ENCODE peak calls at places on chromosomes 5 and 9, in ten cellular contexts. One of them, this sample, is unnamed.

GRCh38 chr9:125655691-125656410 is 51.2 kb downstream of the MAPKAP1 start:
- DNase-seq in adrenal gland: no peak
- DNase-seq in GM06990: no peak
- DNase-seq in BJ: no peak
- DNase-seq in mammary epithelial cell: no peak
- DNase-seq in kidney: no peak
- DNase-seq in GM23338: peak
- DNase-seq in AG09309: no peak
- DNase-seq in dorsolateral prefrontal cortex: no peak
- DNase-seq in tibial nerve: no peak
- DNase-seq in this sample: no peak

GRCh38 chr5:54296386-54296785 is 14.0 kb downstream of the ARL15 start:
- DNase-seq in kidney: no peak
- DNase-seq in tibial nerve: no peak
- DNase-seq in BJ: no peak
- DNase-seq in GM06990: no peak
- DNase-seq in mammary epithelial cell: no peak
- DNase-seq in adrenal gland: no peak
- DNase-seq in AG09309: no peak
- DNase-seq in GM23338: no peak
- DNase-seq in dorsolateral prefrontal cortex: no peak
- DNase-seq in this sample: no peak

GRCh38 chr9:127924736-127925444 is 5.7 kb downstream of the PIP5KL1 start:
- DNase-seq in tibial nerve: no peak
- DNase-seq in adrenal gland: no peak
- DNase-seq in GM23338: no peak
- DNase-seq in GM06990: no peak
- DNase-seq in mammary epithelial cell: no peak
- DNase-seq in kidney: peak
- DNase-seq in BJ: no peak
- DNase-seq in dorsolateral prefrontal cortex: no peak
- DNase-seq in AG09309: no peak
- DNase-seq in this sample: no peak

GRCh38 chr5:120538149-120538548 is 74.0 kb downstream of the PRR16 start:
- DNase-seq in GM23338: no peak
- DNase-seq in mammary epithelial cell: peak
- DNase-seq in AG09309: peak
- DNase-seq in GM06990: no peak
- DNase-seq in adrenal gland: no peak
- DNase-seq in dorsolateral prefrontal cortex: no peak
- DNase-seq in tibial nerve: no peak
- DNase-seq in BJ: no peak
- DNase-seq in kidney: no peak
- DNase-seq in this sample: no peak

GRCh38 chr5:66174338-66174737 is 30.2 kb downstream of the SREK1 start:
- DNase-seq in mammary epithelial cell: no peak
- DNase-seq in AG09309: peak
- DNase-seq in tibial nerve: no peak
- DNase-seq in kidney: no peak
- DNase-seq in dorsolateral prefrontal cortex: no peak
- DNase-seq in adrenal gland: no peak
- DNase-seq in GM23338: peak
- DNase-seq in GM06990: no peak
- DNase-seq in BJ: no peak
- DNase-seq in this sample: no peak

GRCh38 chr5:171617787-171618690 is 167.6 kb upstream of the SMIM23 start:
- DNase-seq in kidney: no peak
- DNase-seq in mammary epithelial cell: no peak
- DNase-seq in GM06990: no peak
- DNase-seq in dorsolateral prefrontal cortex: no peak
- DNase-seq in tibial nerve: no peak
- DNase-seq in BJ: no peak
- DNase-seq in adrenal gland: no peak
- DNase-seq in AG09309: no peak
- DNase-seq in GM23338: no peak
- DNase-seq in this sample: no peak

GRCh38 chr5:179278119-179278518 is 67.1 kb downstream of the ADAMTS2 start:
- DNase-seq in GM23338: peak
- DNase-seq in kidney: peak
- DNase-seq in AG09309: no peak
- DNase-seq in tibial nerve: no peak
- DNase-seq in mammary epithelial cell: no peak
- DNase-seq in dorsolateral prefrontal cortex: no peak
- DNase-seq in adrenal gland: no peak
- DNase-seq in BJ: no peak
- DNase-seq in GM06990: no peak
- DNase-seq in this sample: no peak

GRCh38 chr5:78640622-78641021 is 8.0 kb downstream of the LHFPL2 start:
- DNase-seq in BJ: no peak
- DNase-seq in mammary epithelial cell: peak
- DNase-seq in GM06990: no peak
- DNase-seq in AG09309: no peak
- DNase-seq in tibial nerve: no peak
- DNase-seq in GM23338: no peak
- DNase-seq in kidney: no peak
- DNase-seq in dorsolateral prefrontal cortex: no peak
- DNase-seq in adrenal gland: no peak
- DNase-seq in this sample: no peak

GRCh38 chr5:131417240-131417869 is 153.5 kb downstream of the CDC42SE2 start:
- DNase-seq in kidney: peak
- DNase-seq in tibial nerve: peak
- DNase-seq in GM06990: no peak
- DNase-seq in AG09309: peak
- DNase-seq in GM23338: peak
- DNase-seq in adrenal gland: peak
- DNase-seq in dorsolateral prefrontal cortex: peak
- DNase-seq in BJ: peak
- DNase-seq in mammary epithelial cell: peak
- DNase-seq in this sample: no peak

DNA sequence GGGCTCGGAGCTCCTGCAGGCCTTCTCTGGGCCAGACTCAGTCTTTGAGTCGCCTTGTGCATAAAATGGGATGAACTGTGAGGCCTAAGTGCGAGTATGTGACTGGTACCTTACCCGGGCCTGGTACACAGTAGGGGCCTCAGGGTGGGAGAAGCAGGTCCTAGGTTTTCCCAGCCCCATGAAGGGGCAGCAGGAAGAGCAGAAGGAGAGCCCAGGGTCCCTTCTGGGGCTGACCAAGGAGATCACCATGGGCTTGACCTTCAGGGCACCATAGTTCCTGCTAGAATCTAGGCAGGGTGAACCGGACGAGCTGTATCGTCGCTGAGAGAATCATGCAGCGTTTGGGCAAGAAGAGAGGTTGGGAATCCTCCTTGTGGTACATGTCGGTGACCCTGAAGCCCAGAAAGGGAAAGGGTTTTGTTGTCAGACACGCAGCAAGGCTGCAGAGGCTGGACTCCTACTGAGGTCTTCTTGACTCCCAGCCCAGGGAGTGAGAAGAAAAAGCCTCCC is 373 bp upstream of the PHYKPL start:
- DNase-seq in mammary epithelial cell: no peak
- DNase-seq in dorsolateral prefrontal cortex: no peak
- DNase-seq in adrenal gland: no peak
- DNase-seq in AG09309: no peak
- DNase-seq in tibial nerve: no peak
- DNase-seq in BJ: no peak
- DNase-seq in GM06990: no peak
- DNase-seq in kidney: peak
- DNase-seq in GM23338: no peak
- DNase-seq in this sample: no peak
- H3K4me3 ChIP-seq in mammary epithelial cell: peak
- H3K4me3 ChIP-seq in dorsolateral prefrontal cortex: peak
- H3K4me3 ChIP-seq in adrenal gland: peak
- H3K4me3 ChIP-seq in AG09309: peak
- H3K4me3 ChIP-seq in tibial nerve: peak
- H3K4me3 ChIP-seq in BJ: peak
- H3K4me3 ChIP-seq in GM06990: peak
- H3K4me3 ChIP-seq in kidney: no peak
- H3K4me3 ChIP-seq in GM23338: peak
- H3K4me3 ChIP-seq in this sample: peak

DNA sequence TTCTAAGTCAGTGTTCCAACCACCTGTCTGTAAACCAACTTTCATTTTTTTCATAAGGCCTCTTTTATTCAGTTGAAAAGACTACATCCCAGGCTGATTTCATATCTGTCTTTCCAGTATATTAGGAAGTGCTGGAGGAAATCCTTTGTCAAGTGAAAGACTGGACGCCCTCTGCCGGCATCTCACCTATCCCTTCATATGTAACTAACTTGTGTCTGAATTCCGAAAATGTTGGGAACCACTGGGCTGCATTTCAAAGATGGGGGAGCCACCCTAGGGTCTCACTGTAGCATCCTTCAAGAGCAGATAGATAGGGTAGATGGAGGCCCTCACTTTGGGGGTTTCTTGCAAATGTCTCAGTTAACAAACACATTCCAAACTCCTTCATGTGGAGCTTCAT is 569.8 kb downstream of the CTNND2 start:
- DNase-seq in adrenal gland: no peak
- DNase-seq in AG09309: no peak
- DNase-seq in GM06990: no peak
- DNase-seq in mammary epithelial cell: no peak
- DNase-seq in kidney: no peak
- DNase-seq in GM23338: no peak
- DNase-seq in dorsolateral prefrontal cortex: no peak
- DNase-seq in tibial nerve: no peak
- DNase-seq in BJ: no peak
- DNase-seq in this sample: no peak
- TF ChIP-seq CTCF in adrenal gland: no peak
- TF ChIP-seq CTCF in AG09309: no peak
- TF ChIP-seq CTCF in GM06990: no peak
- TF ChIP-seq CTCF in mammary epithelial cell: no peak
- TF ChIP-seq CTCF in kidney: no peak
- TF ChIP-seq CTCF in GM23338: no peak
- TF ChIP-seq CTCF in dorsolateral prefrontal cortex: no peak
- TF ChIP-seq CTCF in tibial nerve: no peak
- TF ChIP-seq CTCF in BJ: no peak
- TF ChIP-seq CTCF in this sample: no peak

GRCh38 chr9:136720887-136721338 is 8.5 kb downstream of the DIPK1B start:
- DNase-seq in tibial nerve: no peak
- DNase-seq in mammary epithelial cell: no peak
- DNase-seq in dorsolateral prefrontal cortex: no peak
- DNase-seq in adrenal gland: no peak
- DNase-seq in GM06990: no peak
- DNase-seq in AG09309: no peak
- DNase-seq in GM23338: no peak
- DNase-seq in kidney: no peak
- DNase-seq in BJ: no peak
- DNase-seq in this sample: no peak

GRCh38 chr9:136720251-136720886 is 8.0 kb downstream of the DIPK1B start:
- DNase-seq in mammary epithelial cell: no peak
- DNase-seq in AG09309: no peak
- DNase-seq in GM23338: no peak
- DNase-seq in tibial nerve: no peak
- DNase-seq in dorsolateral prefrontal cortex: no peak
- DNase-seq in GM06990: no peak
- DNase-seq in adrenal gland: no peak
- DNase-seq in BJ: no peak
- DNase-seq in kidney: no peak
- DNase-seq in this sample: no peak

GRCh38 chr9:136718463-136719211 is 6.3 kb downstream of the DIPK1B start:
- DNase-seq in dorsolateral prefrontal cortex: no peak
- DNase-seq in mammary epithelial cell: no peak
- DNase-seq in GM06990: no peak
- DNase-seq in AG09309: no peak
- DNase-seq in tibial nerve: no peak
- DNase-seq in BJ: no peak
- DNase-seq in GM23338: no peak
- DNase-seq in kidney: no peak
- DNase-seq in adrenal gland: no peak
- DNase-seq in this sample: no peak

GRCh38 chr9:136717399-136717798 is 5.0 kb downstream of the DIPK1B start:
- DNase-seq in AG09309: no peak
- DNase-seq in dorsolateral prefrontal cortex: no peak
- DNase-seq in mammary epithelial cell: no peak
- DNase-seq in tibial nerve: no peak
- DNase-seq in GM06990: no peak
- DNase-seq in BJ: no peak
- DNase-seq in adrenal gland: no peak
- DNase-seq in kidney: peak
- DNase-seq in GM23338: no peak
- DNase-seq in this sample: no peak

GRCh38 chr9:136719212-136719880 is 7.0 kb downstream of the DIPK1B start:
- DNase-seq in dorsolateral prefrontal cortex: no peak
- DNase-seq in kidney: peak
- DNase-seq in mammary epithelial cell: no peak
- DNase-seq in GM23338: no peak
- DNase-seq in adrenal gland: no peak
- DNase-seq in GM06990: no peak
- DNase-seq in tibial nerve: no peak
- DNase-seq in AG09309: no peak
- DNase-seq in BJ: no peak
- DNase-seq in this sample: no peak
- H3K4me3 ChIP-seq in dorsolateral prefrontal cortex: no peak
- H3K4me3 ChIP-seq in kidney: no peak
- H3K4me3 ChIP-seq in mammary epithelial cell: no peak
- H3K4me3 ChIP-seq in GM23338: no peak
- H3K4me3 ChIP-seq in adrenal gland: no peak
- H3K4me3 ChIP-seq in GM06990: no peak
- H3K4me3 ChIP-seq in tibial nerve: no peak
- H3K4me3 ChIP-seq in AG09309: no peak
- H3K4me3 ChIP-seq in BJ: no peak
- H3K4me3 ChIP-seq in this sample: no peak

DNA sequence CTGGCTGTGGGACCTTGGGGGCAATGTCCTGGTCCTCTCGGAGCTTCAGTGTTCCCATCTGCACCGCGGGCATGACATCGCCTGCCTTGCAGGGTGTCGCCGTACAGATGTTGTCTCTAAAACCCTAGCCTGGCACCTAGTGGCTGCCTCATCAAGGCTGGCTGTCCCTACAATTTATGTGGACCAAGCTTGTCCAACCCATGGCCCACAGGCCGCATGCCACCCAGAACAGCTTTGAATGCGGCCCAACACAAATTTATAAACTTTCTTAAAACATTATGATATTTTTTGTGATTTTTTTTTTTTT is 18.3 kb upstream of the ASS1 start:
- DNase-seq in tibial nerve: no peak
- DNase-seq in kidney: no peak
- DNase-seq in dorsolateral prefrontal cortex: no peak
- DNase-seq in AG09309: no peak
- DNase-seq in adrenal gland: no peak
- DNase-seq in BJ: no peak
- DNase-seq in mammary epithelial cell: no peak
- DNase-seq in GM23338: no peak
- DNase-seq in GM06990: no peak
- DNase-seq in this sample: no peak
- TF ChIP-seq CTCF in tibial nerve: no peak
- TF ChIP-seq CTCF in kidney: no peak
- TF ChIP-seq CTCF in dorsolateral prefrontal cortex: no peak
- TF ChIP-seq CTCF in AG09309: no peak
- TF ChIP-seq CTCF in adrenal gland: no peak
- TF ChIP-seq CTCF in BJ: no peak
- TF ChIP-seq CTCF in mammary epithelial cell: no peak
- TF ChIP-seq CTCF in GM23338: no peak
- TF ChIP-seq CTCF in GM06990: no peak
- TF ChIP-seq CTCF in this sample: no peak

DNA sequence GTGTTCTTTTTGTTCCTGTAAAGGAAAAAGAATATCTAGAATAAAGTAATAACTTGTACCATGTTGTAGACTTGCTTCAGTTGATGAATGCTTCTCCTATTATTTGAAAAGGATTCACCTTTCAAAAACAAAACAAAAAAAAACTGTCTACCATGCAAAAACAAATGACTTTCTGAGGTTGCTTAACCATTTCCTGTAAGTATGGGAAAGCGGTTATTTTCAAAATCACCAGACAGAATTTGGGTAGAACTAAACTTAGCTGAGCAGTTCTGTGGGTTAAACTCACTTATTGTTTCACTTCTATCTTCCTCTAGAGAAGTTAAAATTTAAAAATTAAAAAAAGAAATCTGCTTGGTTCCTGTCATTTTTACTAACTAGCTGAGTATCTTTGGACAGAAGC is 25.2 kb downstream of the LNPEP start:
- DNase-seq in GM23338: no peak
- DNase-seq in tibial nerve: no peak
- DNase-seq in mammary epithelial cell: no peak
- DNase-seq in dorsolateral prefrontal cortex: no peak
- DNase-seq in adrenal gland: no peak
- DNase-seq in BJ: no peak
- DNase-seq in kidney: no peak
- DNase-seq in GM06990: peak
- DNase-seq in AG09309: no peak
- DNase-seq in this sample: no peak
- H3K4me3 ChIP-seq in GM23338: no peak
- H3K4me3 ChIP-seq in tibial nerve: no peak
- H3K4me3 ChIP-seq in mammary epithelial cell: no peak
- H3K4me3 ChIP-seq in dorsolateral prefrontal cortex: no peak
- H3K4me3 ChIP-seq in adrenal gland: no peak
- H3K4me3 ChIP-seq in BJ: no peak
- H3K4me3 ChIP-seq in kidney: no peak
- H3K4me3 ChIP-seq in GM06990: no peak
- H3K4me3 ChIP-seq in AG09309: no peak
- H3K4me3 ChIP-seq in this sample: no peak